ENCODE peak calls at places on chromosome 13, in five cellular contexts. One of them, this sample, is unnamed.

GRCh38 chr13:44141213-44141724 is 232.4 kb upstream of the SERP2 start:
- DNase-seq in choroid plexus epithelial cell: no peak
- DNase-seq in mucosa of descending colon: no peak
- DNase-seq in fibroblast of mammary gland: no peak
- DNase-seq in thoracic aorta: no peak
- DNase-seq in this sample: peak

GRCh38 chr13:30388401-30389283 is 33.7 kb upstream of the UBE2L5 start:
- DNase-seq in fibroblast of mammary gland: peak
- DNase-seq in thoracic aorta: no peak
- DNase-seq in choroid plexus epithelial cell: no peak
- DNase-seq in mucosa of descending colon: no peak
- DNase-seq in this sample: no peak

GRCh38 chr13:42485272-42485671 is 88.7 kb upstream of the TNFSF11 start:
- DNase-seq in mucosa of descending colon: no peak
- DNase-seq in thoracic aorta: no peak
- DNase-seq in fibroblast of mammary gland: peak
- DNase-seq in choroid plexus epithelial cell: peak
- DNase-seq in this sample: no peak

GRCh38 chr13:106467406-106468122 is 67.9 kb downstream of the EFNB2 start:
- DNase-seq in mucosa of descending colon: no peak
- DNase-seq in thoracic aorta: no peak
- DNase-seq in fibroblast of mammary gland: no peak
- DNase-seq in choroid plexus epithelial cell: peak
- DNase-seq in this sample: no peak

GRCh38 chr13:79459906-79460305 is 21.0 kb upstream of the NDFIP2 start:
- DNase-seq in choroid plexus epithelial cell: no peak
- DNase-seq in mucosa of descending colon: no peak
- DNase-seq in fibroblast of mammary gland: no peak
- DNase-seq in thoracic aorta: no peak
- DNase-seq in this sample: no peak

GRCh38 chr13:67147257-67148218 is 82.6 kb downstream of the PCDH9 start:
- DNase-seq in thoracic aorta: no peak
- DNase-seq in fibroblast of mammary gland: peak
- DNase-seq in mucosa of descending colon: no peak
- DNase-seq in choroid plexus epithelial cell: peak
- DNase-seq in this sample: no peak

GRCh38 chr13:33125821-33126570 is 109.8 kb downstream of the KL start:
- DNase-seq in fibroblast of mammary gland: peak
- DNase-seq in thoracic aorta: peak
- DNase-seq in choroid plexus epithelial cell: peak
- DNase-seq in mucosa of descending colon: no peak
- DNase-seq in this sample: no peak

GRCh38 chr13:48954086-48954485 is 21.6 kb upstream of the FNDC3A start:
- DNase-seq in fibroblast of mammary gland: peak
- DNase-seq in choroid plexus epithelial cell: peak
- DNase-seq in thoracic aorta: no peak
- DNase-seq in mucosa of descending colon: no peak
- DNase-seq in this sample: no peak

GRCh38 chr13:31431722-31432137 is 232.0 kb downstream of the B3GLCT start:
- DNase-seq in thoracic aorta: no peak
- DNase-seq in mucosa of descending colon: peak
- DNase-seq in choroid plexus epithelial cell: peak
- DNase-seq in fibroblast of mammary gland: peak
- DNase-seq in this sample: peak

GRCh38 chr13:105918842-105919741 is 616.4 kb downstream of the EFNB2 start:
- DNase-seq in fibroblast of mammary gland: peak
- DNase-seq in mucosa of descending colon: peak
- DNase-seq in choroid plexus epithelial cell: peak
- DNase-seq in thoracic aorta: no peak
- DNase-seq in this sample: no peak

GRCh38 chr13:64482373-64482772 is 2747.8 kb downstream of the PCDH9 start:
- DNase-seq in thoracic aorta: no peak
- DNase-seq in mucosa of descending colon: no peak
- DNase-seq in fibroblast of mammary gland: no peak
- DNase-seq in choroid plexus epithelial cell: no peak
- DNase-seq in this sample: no peak

GRCh38 chr13:72163671-72164070 is 296.7 kb upstream of the DACH1 start:
- DNase-seq in thoracic aorta: no peak
- DNase-seq in choroid plexus epithelial cell: no peak
- DNase-seq in mucosa of descending colon: no peak
- DNase-seq in fibroblast of mammary gland: no peak
- DNase-seq in this sample: no peak

GRCh38 chr13:26996965-26997752 is 174.5 kb downstream of the USP12 start:
- DNase-seq in thoracic aorta: no peak
- DNase-seq in choroid plexus epithelial cell: no peak
- DNase-seq in mucosa of descending colon: no peak
- DNase-seq in fibroblast of mammary gland: no peak
- DNase-seq in this sample: peak

GRCh38 chr13:88085036-88085435 is 413.9 kb downstream of the SLITRK5 start:
- DNase-seq in choroid plexus epithelial cell: no peak
- DNase-seq in mucosa of descending colon: no peak
- DNase-seq in fibroblast of mammary gland: peak
- DNase-seq in thoracic aorta: no peak
- DNase-seq in this sample: no peak

GRCh38 chr13:40220299-40220935 is 446.0 kb downstream of the FOXO1 start:
- DNase-seq in thoracic aorta: no peak
- DNase-seq in fibroblast of mammary gland: peak
- DNase-seq in choroid plexus epithelial cell: peak
- DNase-seq in mucosa of descending colon: no peak
- DNase-seq in this sample: no peak

GRCh38 chr13:113860579-113861432 is 3.1 kb downstream of the GAS6 start:
- DNase-seq in thoracic aorta: no peak
- DNase-seq in choroid plexus epithelial cell: peak
- DNase-seq in mucosa of descending colon: peak
- DNase-seq in fibroblast of mammary gland: no peak
- DNase-seq in this sample: no peak

GRCh38 chr13:105984236-105984635 is 551.2 kb downstream of the EFNB2 start:
- DNase-seq in thoracic aorta: no peak
- DNase-seq in mucosa of descending colon: no peak
- DNase-seq in fibroblast of mammary gland: no peak
- DNase-seq in choroid plexus epithelial cell: no peak
- DNase-seq in this sample: no peak

GRCh38 chr13:109126973-109127615 is 497.7 kb downstream of the MYO16 start:
- DNase-seq in mucosa of descending colon: no peak
- DNase-seq in choroid plexus epithelial cell: no peak
- DNase-seq in fibroblast of mammary gland: no peak
- DNase-seq in thoracic aorta: no peak
- DNase-seq in this sample: no peak

GRCh38 chr13:24271611-24272451 is 37.5 kb upstream of the C1QTNF9 start:
- DNase-seq in mucosa of descending colon: peak
- DNase-seq in thoracic aorta: no peak
- DNase-seq in choroid plexus epithelial cell: peak
- DNase-seq in fibroblast of mammary gland: peak
- DNase-seq in this sample: peak

GRCh38 chr13:34371645-34372044 is 553.7 kb downstream of the RFC3 start:
- DNase-seq in mucosa of descending colon: no peak
- DNase-seq in thoracic aorta: no peak
- DNase-seq in fibroblast of mammary gland: no peak
- DNase-seq in choroid plexus epithelial cell: peak
- DNase-seq in this sample: no peak
- TF ChIP-seq CTCF in mucosa of descending colon: no peak
- TF ChIP-seq CTCF in thoracic aorta: no peak
- TF ChIP-seq CTCF in fibroblast of mammary gland: no peak
- TF ChIP-seq CTCF in choroid plexus epithelial cell: no peak
- TF ChIP-seq CTCF in this sample: no peak

GRCh38 chr13:99363949-99364348 is 56.8 kb upstream of the GPR183 start:
- DNase-seq in fibroblast of mammary gland: no peak
- DNase-seq in thoracic aorta: no peak
- DNase-seq in mucosa of descending colon: no peak
- DNase-seq in choroid plexus epithelial cell: no peak
- DNase-seq in this sample: no peak

GRCh38 chr13:99366075-99366987 is 59.1 kb upstream of the GPR183 start:
- DNase-seq in thoracic aorta: no peak
- DNase-seq in mucosa of descending colon: no peak
- DNase-seq in choroid plexus epithelial cell: no peak
- DNase-seq in fibroblast of mammary gland: no peak
- DNase-seq in this sample: peak

GRCh38 chr13:99370476-99371272 is 63.5 kb upstream of the GPR183 start:
- DNase-seq in thoracic aorta: no peak
- DNase-seq in mucosa of descending colon: no peak
- DNase-seq in choroid plexus epithelial cell: no peak
- DNase-seq in fibroblast of mammary gland: no peak
- DNase-seq in this sample: no peak

GRCh38 chr13:99367106-99367616 is 60.0 kb upstream of the GPR183 start:
- DNase-seq in thoracic aorta: no peak
- DNase-seq in mucosa of descending colon: no peak
- DNase-seq in fibroblast of mammary gland: no peak
- DNase-seq in choroid plexus epithelial cell: no peak
- DNase-seq in this sample: no peak

GRCh38 chr13:99367663-99368448 is 60.7 kb upstream of the GPR183 start:
- DNase-seq in choroid plexus epithelial cell: no peak
- DNase-seq in mucosa of descending colon: no peak
- DNase-seq in thoracic aorta: no peak
- DNase-seq in fibroblast of mammary gland: no peak
- DNase-seq in this sample: no peak
- TF ChIP-seq CTCF in choroid plexus epithelial cell: no peak
- TF ChIP-seq CTCF in mucosa of descending colon: no peak
- TF ChIP-seq CTCF in thoracic aorta: no peak
- TF ChIP-seq CTCF in fibroblast of mammary gland: no peak
- TF ChIP-seq CTCF in this sample: peak

GRCh38 chr13:20090349-20090748 is 70.5 kb downstream of the GJA3 start:
- DNase-seq in mucosa of descending colon: no peak
- DNase-seq in choroid plexus epithelial cell: no peak
- DNase-seq in thoracic aorta: no peak
- DNase-seq in fibroblast of mammary gland: peak
- DNase-seq in this sample: no peak
- TF ChIP-seq CTCF in mucosa of descending colon: no peak
- TF ChIP-seq CTCF in choroid plexus epithelial cell: peak
- TF ChIP-seq CTCF in thoracic aorta: no peak
- TF ChIP-seq CTCF in fibroblast of mammary gland: no peak
- TF ChIP-seq CTCF in this sample: no peak

DNA sequence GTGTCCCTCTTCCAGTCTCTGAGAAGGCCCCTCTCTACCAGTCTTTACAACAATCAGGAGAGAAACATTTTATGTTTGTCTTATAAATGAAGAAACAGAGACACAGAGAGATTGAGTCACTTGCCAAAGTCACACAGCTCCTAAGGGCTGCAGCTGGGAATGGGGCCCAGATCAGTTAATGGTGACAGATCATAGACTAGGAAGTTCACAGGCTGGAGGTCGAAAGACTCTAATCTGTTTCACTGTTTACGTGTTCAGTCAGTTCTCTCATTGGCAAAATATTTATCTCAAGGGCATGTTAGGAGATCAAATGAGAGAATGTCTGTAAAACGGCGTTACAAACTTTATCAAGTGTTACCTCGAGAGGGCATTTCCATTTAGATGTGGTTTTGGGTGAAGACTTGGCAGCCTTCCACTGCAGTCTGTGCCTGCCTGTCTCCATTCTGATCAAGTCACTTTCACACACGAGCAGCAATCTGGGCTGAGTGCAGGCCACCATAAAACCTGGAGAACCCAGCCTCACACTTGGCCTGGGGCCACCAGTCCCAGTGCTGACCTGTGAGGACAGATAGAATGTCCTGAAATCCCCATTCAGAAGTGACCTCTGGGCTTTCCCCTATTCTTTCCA is 65.1 kb downstream of the SIAH3 start:
- DNase-seq in choroid plexus epithelial cell: no peak
- DNase-seq in mucosa of descending colon: peak
- DNase-seq in fibroblast of mammary gland: no peak
- DNase-seq in thoracic aorta: no peak
- DNase-seq in this sample: no peak
- TF ChIP-seq CTCF in choroid plexus epithelial cell: no peak
- TF ChIP-seq CTCF in mucosa of descending colon: no peak
- TF ChIP-seq CTCF in fibroblast of mammary gland: no peak
- TF ChIP-seq CTCF in thoracic aorta: no peak
- TF ChIP-seq CTCF in this sample: no peak

GRCh38 chr13:22103046-22103445 is 432.2 kb downstream of the FGF9 start:
- DNase-seq in fibroblast of mammary gland: no peak
- DNase-seq in thoracic aorta: no peak
- DNase-seq in choroid plexus epithelial cell: no peak
- DNase-seq in mucosa of descending colon: peak
- DNase-seq in this sample: no peak
- TF ChIP-seq CTCF in fibroblast of mammary gland: no peak
- TF ChIP-seq CTCF in thoracic aorta: no peak
- TF ChIP-seq CTCF in choroid plexus epithelial cell: no peak
- TF ChIP-seq CTCF in mucosa of descending colon: no peak
- TF ChIP-seq CTCF in this sample: peak

DNA sequence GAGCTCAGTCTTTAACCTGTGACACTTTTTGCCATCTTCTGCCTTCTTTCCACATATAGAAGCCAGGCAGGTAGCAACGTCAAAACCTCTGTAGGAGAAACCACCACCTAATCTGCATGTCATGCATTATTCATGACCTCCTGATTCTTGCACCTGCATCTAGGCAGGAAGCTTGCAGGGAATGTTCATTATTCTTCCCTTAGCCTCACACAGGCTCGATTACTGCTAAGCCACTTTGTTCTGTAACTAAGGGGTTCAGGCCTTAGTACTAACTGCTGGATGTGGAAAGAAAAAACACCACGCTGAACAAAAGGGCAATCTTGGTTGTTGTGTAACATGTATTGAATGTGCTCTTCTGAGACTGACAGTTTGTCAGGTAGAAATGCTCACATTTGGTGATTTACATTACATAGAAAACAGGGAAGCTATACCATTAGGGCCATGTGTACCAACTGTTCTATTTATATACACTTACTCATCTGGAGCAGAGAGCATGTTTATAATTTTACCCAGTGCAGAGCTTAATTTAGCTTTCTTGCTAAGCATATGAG is 366.9 kb downstream of the KLF12 start:
- DNase-seq in mucosa of descending colon: no peak
- DNase-seq in fibroblast of mammary gland: no peak
- DNase-seq in choroid plexus epithelial cell: peak
- DNase-seq in thoracic aorta: no peak
- DNase-seq in this sample: no peak
- TF ChIP-seq CTCF in mucosa of descending colon: no peak
- TF ChIP-seq CTCF in fibroblast of mammary gland: no peak
- TF ChIP-seq CTCF in choroid plexus epithelial cell: no peak
- TF ChIP-seq CTCF in thoracic aorta: no peak
- TF ChIP-seq CTCF in this sample: no peak

This sample was measured in GM13977.